ENCODE peak calls at places on chromosomes 3 and 15, in nine cellular contexts. One of them, this sample, is unnamed.

GRCh38 chr15:94791008-94791407 is 559.6 kb downstream of the MCTP2 start:
- DNase-seq in mucosa of descending colon: no peak
- DNase-seq in mucosa of gallbladder: no peak
- DNase-seq in cardiac muscle cell: no peak
- DNase-seq in NCI-H1105: no peak
- DNase-seq in right cardiac atrium: no peak
- DNase-seq in caudate nucleus: no peak
- DNase-seq in body of pancreas: no peak
- DNase-seq in psoas muscle: no peak
- DNase-seq in this sample: no peak

GRCh38 chr3:9673082-9673481 is 23.8 kb downstream of the MTMR14 start:
- DNase-seq in mucosa of descending colon: no peak
- DNase-seq in mucosa of gallbladder: no peak
- DNase-seq in cardiac muscle cell: no peak
- DNase-seq in NCI-H1105: no peak
- DNase-seq in right cardiac atrium: no peak
- DNase-seq in caudate nucleus: no peak
- DNase-seq in body of pancreas: no peak
- DNase-seq in psoas muscle: no peak
- DNase-seq in this sample: no peak

GRCh38 chr15:33654859-33655258 is 313.4 kb upstream of the CHRM5 start:
- DNase-seq in mucosa of descending colon: no peak
- DNase-seq in mucosa of gallbladder: no peak
- DNase-seq in cardiac muscle cell: peak
- DNase-seq in NCI-H1105: no peak
- DNase-seq in right cardiac atrium: no peak
- DNase-seq in caudate nucleus: no peak
- DNase-seq in body of pancreas: no peak
- DNase-seq in psoas muscle: no peak
- DNase-seq in this sample: no peak

GRCh38 chr3:190608850-190609589 is 95.1 kb downstream of the IL1RAP start:
- DNase-seq in mucosa of descending colon: no peak
- DNase-seq in mucosa of gallbladder: no peak
- DNase-seq in cardiac muscle cell: peak
- DNase-seq in NCI-H1105: no peak
- DNase-seq in right cardiac atrium: no peak
- DNase-seq in caudate nucleus: no peak
- DNase-seq in body of pancreas: no peak
- DNase-seq in psoas muscle: no peak
- DNase-seq in this sample: no peak

GRCh38 chr15:38130739-38131498 is 121.7 kb upstream of the SPRED1 start:
- DNase-seq in mucosa of descending colon: peak
- DNase-seq in mucosa of gallbladder: peak
- DNase-seq in cardiac muscle cell: peak
- DNase-seq in NCI-H1105: no peak
- DNase-seq in right cardiac atrium: peak
- DNase-seq in caudate nucleus: peak
- DNase-seq in body of pancreas: peak
- DNase-seq in psoas muscle: peak
- DNase-seq in this sample: no peak

GRCh38 chr3:5002174-5002870 is 23.1 kb downstream of the BHLHE40 start:
- DNase-seq in mucosa of descending colon: no peak
- DNase-seq in mucosa of gallbladder: no peak
- DNase-seq in cardiac muscle cell: no peak
- DNase-seq in NCI-H1105: no peak
- DNase-seq in right cardiac atrium: no peak
- DNase-seq in caudate nucleus: no peak
- DNase-seq in body of pancreas: no peak
- DNase-seq in psoas muscle: no peak
- DNase-seq in this sample: no peak

GRCh38 chr3:57992430-57993213 is 15.6 kb upstream of the FLNB start:
- DNase-seq in mucosa of descending colon: peak
- DNase-seq in mucosa of gallbladder: no peak
- DNase-seq in cardiac muscle cell: peak
- DNase-seq in NCI-H1105: no peak
- DNase-seq in right cardiac atrium: no peak
- DNase-seq in caudate nucleus: no peak
- DNase-seq in body of pancreas: no peak
- DNase-seq in psoas muscle: no peak
- DNase-seq in this sample: peak

GRCh38 chr3:123290962-123291361 is 89.2 kb downstream of the SEC22A start:
- DNase-seq in mucosa of descending colon: no peak
- DNase-seq in mucosa of gallbladder: no peak
- DNase-seq in cardiac muscle cell: no peak
- DNase-seq in NCI-H1105: no peak
- DNase-seq in right cardiac atrium: no peak
- DNase-seq in caudate nucleus: no peak
- DNase-seq in body of pancreas: no peak
- DNase-seq in psoas muscle: peak
- DNase-seq in this sample: peak

GRCh38 chr3:20141841-20142240 is 44.2 kb downstream of the SGO1 start:
- DNase-seq in mucosa of descending colon: no peak
- DNase-seq in mucosa of gallbladder: peak
- DNase-seq in cardiac muscle cell: peak
- DNase-seq in NCI-H1105: no peak
- DNase-seq in right cardiac atrium: peak
- DNase-seq in caudate nucleus: peak
- DNase-seq in body of pancreas: no peak
- DNase-seq in psoas muscle: peak
- DNase-seq in this sample: no peak

This sample was measured in Caco-2.